ENCODE peak calls at places on chromosomes 12 and 14, in nine cellular contexts. D, L, A, B, F, V, O, U and E are unnamed samples.

GRCh38 chr12:39406257-39406656 is 36.7 kb downstream of the KIF21A start:
- DNase-seq in V (no peak), A (no peak), D (no peak), L (no peak), U (no peak), O (no peak), B (no peak), F (no peak), E (no peak)

GRCh38 chr12:11825278-11825677 is 175.8 kb downstream of the ETV6 start:
- DNase-seq in D (no peak), F (no peak), B (no peak), U (no peak), A (no peak), V (no peak), O (no peak), L (no peak), E (no peak)

GRCh38 chr12:58877243-58877743 is 43.0 kb downstream of the LRIG3 start:
- DNase-seq in L (no peak), A (peak; percentile 54), D (peak; percentile 50), O (no peak), V (peak; percentile 35), B (no peak), F (no peak), U (no peak), E (no peak)

GRCh38 chr14:84857129-84857528 is 672.8 kb upstream of the FLRT2 start:
- DNase-seq in V (no peak), D (no peak), F (no peak), U (no peak), A (no peak), L (no peak), O (no peak), B (no peak), E (no peak)

GRCh38 chr12:18476866-18477265 is 215.5 kb downstream of the PIK3C2G start:
- DNase-seq in V (no peak), O (no peak), B (no peak), L (no peak), F (no peak), A (no peak), U (no peak), D (no peak), E (no peak)

GRCh38 chr12:5614206-5614605 is 182.3 kb downstream of the NTF3 start:
- DNase-seq in V (no peak), A (no peak), F (no peak), B (no peak), O (no peak), D (no peak), L (no peak), U (no peak), E (no peak)

GRCh38 chr14:49950275-49951250 is 57.7 kb downstream of the ARF6 start:
- DNase-seq in F (no peak), V (no peak), U (no peak), A (no peak), O (no peak), D (no peak), L (no peak), B (no peak), E (no peak)

GRCh38 chr14:76516884-76517283 is 140.9 kb downstream of the ESRRB start:
- DNase-seq in L (no peak), B (no peak), A (no peak), V (no peak), U (no peak), D (no peak), F (no peak), O (no peak), E (no peak)

GRCh38 chr14:22981090-22982012 is 1.0 kb downstream of the AJUBA start:
- DNase-seq in O (no peak), F (no peak), D (peak; percentile 25), U (no peak), A (peak; percentile 61), L (no peak), B (peak; percentile 26), V (peak; percentile 60), E (no peak)

GRCh38 chr12:48572326-48572725 is 2.5 kb upstream of the LALBA start:
- DNase-seq in A (no peak), F (no peak), D (peak; percentile 33), L (no peak), V (no peak), B (no peak), U (no peak), O (no peak), E (no peak)

GRCh38 chr14:94665121-94665520 is 52.9 kb downstream of the SERPINA3 start:
- DNase-seq in F (no peak), U (no peak), V (no peak), D (peak; percentile 59), O (no peak), A (peak; percentile 93), B (no peak), L (no peak), E (no peak)

GRCh38 chr12:76018111-76018510 is 13.5 kb downstream of the PHLDA1 start:
- DNase-seq in U (no peak), L (no peak), A (no peak), O (no peak), F (no peak), V (peak; percentile 28), B (no peak), D (peak; percentile 58), E (no peak)

GRCh38 chr12:510071-510825 is 50.5 kb downstream of the B4GALNT3 start:
- DNase-seq in D (no peak), A (no peak), F (no peak), O (no peak), B (no peak), U (no peak), L (no peak), V (peak; percentile 43), E (no peak)

GRCh38 chr12:10067942-10068341 is 30.8 kb downstream of the CLEC1A start:
- DNase-seq in B (no peak), F (no peak), D (peak; percentile 13), O (no peak), U (no peak), A (no peak), L (no peak), V (no peak), E (no peak)

GRCh38 chr12:76764856-76765255 is 941 bp downstream of the ZDHHC17 start:
- DNase-seq in L (no peak), B (no peak), A (peak; percentile 51), D (peak; percentile 8), V (peak; percentile 29), F (no peak), O (no peak), U (no peak), E (no peak)

DNA sequence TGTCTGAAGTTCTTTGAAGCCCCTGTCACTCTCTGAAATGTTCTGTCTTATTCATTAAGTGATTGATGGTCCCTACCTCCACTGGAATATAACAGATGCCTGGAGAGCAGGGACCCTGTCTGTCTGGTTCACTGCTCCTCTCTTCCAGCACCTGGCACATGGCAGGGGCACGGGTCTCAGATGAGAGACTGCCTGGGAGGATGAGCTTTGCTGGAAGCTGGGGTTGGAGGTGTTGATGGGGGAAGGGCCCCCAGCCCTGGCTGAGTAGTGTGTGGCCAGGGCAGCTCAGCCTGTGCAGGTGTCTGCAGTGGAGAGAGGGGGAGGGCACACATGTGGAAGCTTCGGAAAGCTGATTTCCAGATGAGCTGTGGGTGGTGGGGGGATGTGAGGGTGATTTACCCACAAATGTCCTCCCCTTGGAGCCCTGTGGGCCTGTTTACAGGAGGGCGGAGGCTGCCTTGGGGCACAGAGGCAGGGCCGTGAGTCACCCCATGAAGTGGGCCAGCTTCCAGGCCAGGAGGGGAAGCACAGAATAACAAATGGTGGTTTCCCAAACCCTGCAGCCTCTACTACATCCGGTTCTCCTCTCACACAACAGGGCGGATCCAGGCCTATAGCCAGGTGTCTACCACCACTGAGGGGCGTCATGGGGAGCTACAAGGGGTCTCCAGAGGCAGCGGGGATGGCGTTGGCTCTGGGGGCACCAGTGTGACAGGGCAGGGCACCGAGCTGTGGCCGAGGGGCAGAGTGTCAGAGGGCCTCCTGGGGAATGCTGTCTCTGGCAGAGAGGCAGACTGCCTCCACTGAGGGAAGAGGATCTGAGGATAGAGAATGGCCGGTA is 11.0 kb downstream of the KRT7 start:
- DNase-seq in U (peak; percentile 34), F (peak; percentile 55), D (peak; percentile 91), L (no peak), O (peak; percentile 66), B (no peak), A (peak; percentile 93), V (peak; percentile 59), E (peak; percentile 74)
- H3K4me3 ChIP-seq in U (no peak overlapping the region), F (no peak overlapping the region), D (no peak overlapping the region), L (no peak overlapping the region), O (peak overlapping the region; percentile 42), B (no peak overlapping the region), A (peak overlapping the region; percentile 25), V (no peak overlapping the region), E (no peak overlapping the region)

DNA sequence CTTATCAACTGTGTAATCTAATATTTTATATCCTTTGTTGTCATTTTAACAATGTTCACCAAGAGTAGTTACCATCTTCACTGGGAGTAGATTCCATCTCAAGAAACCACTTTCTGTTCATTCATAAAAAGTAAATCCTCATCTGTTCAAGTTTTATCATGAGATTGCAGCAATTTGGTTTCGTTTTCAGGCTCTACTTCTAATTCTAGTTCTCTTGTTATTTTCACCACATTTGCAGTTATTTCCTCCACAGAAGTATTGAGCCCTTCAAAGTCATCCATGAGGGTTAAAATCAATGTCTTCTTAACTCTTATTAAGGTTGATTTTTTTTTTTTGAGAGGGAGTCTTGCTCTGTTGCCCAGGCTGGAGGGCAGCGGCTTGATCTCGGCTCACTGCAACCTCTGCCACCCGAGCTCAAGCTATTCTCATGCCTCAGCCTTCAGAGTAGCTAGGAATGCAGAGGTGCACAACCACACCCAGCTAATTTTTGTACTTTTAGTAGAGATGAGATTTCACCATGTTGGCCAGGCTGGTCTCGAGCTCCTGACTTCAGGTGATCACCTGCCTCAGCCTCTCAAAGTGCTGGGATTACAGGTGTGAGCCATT is 276.6 kb downstream of the ACSS3 start:
- DNase-seq in D (no peak), B (no peak), F (no peak), L (no peak), U (no peak), V (no peak), O (no peak), A (no peak), E (no peak)
- H3K27me3 ChIP-seq in D (no peaks in the 10 kb centered on the region), B (no peaks in the 10 kb centered on the region), F (no peaks in the 10 kb centered on the region), L (no peaks in the 10 kb centered on the region), U (no peaks in the 10 kb centered on the region), V (no peaks in the 10 kb centered on the region), O (no peaks in the 10 kb centered on the region), A (no peaks in the 10 kb centered on the region), E (no peaks in the 10 kb centered on the region)

GRCh38 chr12:132145334-132145733 is 1.1 kb downstream of the NOC4L start:
- DNase-seq in L (no peak), D (no peak), O (no peak), B (no peak), V (no peak), A (no peak), F (no peak), U (no peak), E (peak; percentile 61)
- H3K4me3 ChIP-seq in L (peak overlapping the region; percentile 84), D (peak overlapping the region; percentile 98), O (peak overlapping the region; percentile 88), B (peak overlapping the region; percentile 74), V (peak overlapping the region; percentile 88), A (peak overlapping the region; percentile 91), F (peak overlapping the region; percentile 98), U (peak overlapping the region; percentile 97), E (peak overlapping the region; percentile 97)

DNA sequence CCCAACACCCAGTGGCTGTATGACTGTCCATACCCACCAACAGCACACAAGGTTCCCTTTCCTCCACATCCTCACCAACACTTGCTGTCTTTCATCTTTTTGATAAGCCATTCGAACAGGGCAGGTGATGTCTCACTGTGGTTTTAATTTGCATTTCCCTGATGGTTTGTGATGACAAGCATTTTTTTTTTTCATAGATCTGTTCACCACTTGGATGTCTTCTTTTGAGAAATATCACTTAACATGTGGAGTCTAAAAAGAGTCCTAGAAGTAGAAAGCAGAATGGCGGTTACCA is 198.1 kb upstream of the DIO3 start:
- DNase-seq in D (no peak), O (no peak), B (no peak), V (no peak), U (no peak), L (peak; percentile 67), A (no peak), F (no peak), E (no peak)
- H3K27me3 ChIP-seq in D (no peaks in the 10 kb centered on the region), O (no peaks in the 10 kb centered on the region), B (no peaks in the 10 kb centered on the region), V (no peaks in the 10 kb centered on the region), U (no peaks in the 10 kb centered on the region), L (peaks cover 2% of the 10 kb centered on the region), A (peaks cover 3% of the 10 kb centered on the region), F (no peaks in the 10 kb centered on the region), E (no peaks in the 10 kb centered on the region)